ENCODE peak calls at places on chromosomes 16 and 17, in nine cellular contexts. One of them, this sample, is unnamed. For H3K27me3, the result is how much of the 10 kb centered on the place peaks cover.

GRCh38 chr16:67537270-67537635 is 8.6 kb downstream of the RIPOR1 start:
- DNase-seq in sigmoid colon: peak
- DNase-seq in CD8-positive, alpha-beta memory T cell: peak
- DNase-seq in GM23338: peak
- DNase-seq in neuronal stem cell: no peak
- DNase-seq in AG04450: no peak
- DNase-seq in HL-60: no peak
- DNase-seq in ovary: peak
- DNase-seq in fibroblast of lung: peak
- DNase-seq in this sample: no peak

GRCh38 chr16:11684231-11685025 is 16.2 kb downstream of the SNN start:
- DNase-seq in sigmoid colon: peak
- DNase-seq in CD8-positive, alpha-beta memory T cell: no peak
- DNase-seq in GM23338: no peak
- DNase-seq in neuronal stem cell: no peak
- DNase-seq in AG04450: no peak
- DNase-seq in HL-60: no peak
- DNase-seq in ovary: no peak
- DNase-seq in fibroblast of lung: no peak
- DNase-seq in this sample: peak

GRCh38 chr17:45136846-45137560 is 1.5 kb downstream of the ACBD4 start:
- DNase-seq in sigmoid colon: no peak
- DNase-seq in CD8-positive, alpha-beta memory T cell: no peak
- DNase-seq in GM23338: no peak
- DNase-seq in neuronal stem cell: no peak
- DNase-seq in AG04450: no peak
- DNase-seq in HL-60: no peak
- DNase-seq in ovary: no peak
- DNase-seq in fibroblast of lung: no peak
- DNase-seq in this sample: peak

GRCh38 chr16:31071861-31072260 is 2.2 kb downstream of the ZNF668 start:
- DNase-seq in sigmoid colon: no peak
- DNase-seq in CD8-positive, alpha-beta memory T cell: no peak
- DNase-seq in GM23338: no peak
- DNase-seq in neuronal stem cell: no peak
- DNase-seq in AG04450: no peak
- DNase-seq in HL-60: no peak
- DNase-seq in ovary: no peak
- DNase-seq in fibroblast of lung: peak
- DNase-seq in this sample: no peak

GRCh38 chr17:68704897-68705296 is 103.7 kb upstream of the FAM20A start:
- DNase-seq in sigmoid colon: no peak
- DNase-seq in CD8-positive, alpha-beta memory T cell: no peak
- DNase-seq in GM23338: no peak
- DNase-seq in neuronal stem cell: no peak
- DNase-seq in AG04450: no peak
- DNase-seq in HL-60: no peak
- DNase-seq in ovary: no peak
- DNase-seq in fibroblast of lung: peak
- DNase-seq in this sample: no peak

GRCh38 chr16:28984091-28984490 is 761 bp upstream of the LAT start:
- DNase-seq in sigmoid colon: no peak
- DNase-seq in CD8-positive, alpha-beta memory T cell: no peak
- DNase-seq in GM23338: no peak
- DNase-seq in neuronal stem cell: no peak
- DNase-seq in AG04450: no peak
- DNase-seq in HL-60: no peak
- DNase-seq in ovary: no peak
- DNase-seq in fibroblast of lung: no peak
- DNase-seq in this sample: no peak

GRCh38 chr17:28402844-28403243 is 3.2 kb downstream of the SLC46A1 start:
- DNase-seq in sigmoid colon: no peak
- DNase-seq in CD8-positive, alpha-beta memory T cell: no peak
- DNase-seq in GM23338: no peak
- DNase-seq in neuronal stem cell: no peak
- DNase-seq in AG04450: no peak
- DNase-seq in HL-60: no peak
- DNase-seq in ovary: no peak
- DNase-seq in fibroblast of lung: no peak
- DNase-seq in this sample: no peak

GRCh38 chr16:87180069-87180468 is 137.1 kb downstream of the C16orf95 start:
- DNase-seq in sigmoid colon: no peak
- DNase-seq in CD8-positive, alpha-beta memory T cell: no peak
- DNase-seq in GM23338: no peak
- DNase-seq in neuronal stem cell: no peak
- DNase-seq in AG04450: no peak
- DNase-seq in HL-60: no peak
- DNase-seq in ovary: no peak
- DNase-seq in fibroblast of lung: peak
- DNase-seq in this sample: no peak

GRCh38 chr16:50464325-50465290 is 83.6 kb upstream of the NKD1 start:
- DNase-seq in sigmoid colon: peak
- DNase-seq in CD8-positive, alpha-beta memory T cell: no peak
- DNase-seq in GM23338: peak
- DNase-seq in neuronal stem cell: no peak
- DNase-seq in AG04450: no peak
- DNase-seq in HL-60: no peak
- DNase-seq in ovary: no peak
- DNase-seq in fibroblast of lung: no peak
- DNase-seq in this sample: no peak

GRCh38 chr17:57565119-57565635 is 179.9 kb downstream of the CCDC182 start:
- DNase-seq in sigmoid colon: no peak
- DNase-seq in CD8-positive, alpha-beta memory T cell: no peak
- DNase-seq in GM23338: no peak
- DNase-seq in neuronal stem cell: no peak
- DNase-seq in AG04450: no peak
- DNase-seq in HL-60: no peak
- DNase-seq in ovary: no peak
- DNase-seq in fibroblast of lung: no peak
- DNase-seq in this sample: no peak

GRCh38 chr17:21289902-21290571 is 5.5 kb downstream of the MAP2K3 start:
- DNase-seq in sigmoid colon: peak
- DNase-seq in CD8-positive, alpha-beta memory T cell: no peak
- DNase-seq in GM23338: no peak
- DNase-seq in neuronal stem cell: no peak
- DNase-seq in AG04450: no peak
- DNase-seq in HL-60: no peak
- DNase-seq in ovary: peak
- DNase-seq in fibroblast of lung: no peak
- DNase-seq in this sample: no peak

GRCh38 chr17:59287887-59288286 is 43.6 kb upstream of the YPEL2 start:
- DNase-seq in sigmoid colon: no peak
- DNase-seq in CD8-positive, alpha-beta memory T cell: no peak
- DNase-seq in GM23338: no peak
- DNase-seq in neuronal stem cell: no peak
- DNase-seq in AG04450: no peak
- DNase-seq in HL-60: no peak
- DNase-seq in ovary: no peak
- DNase-seq in fibroblast of lung: no peak
- DNase-seq in this sample: no peak

GRCh38 chr17:48641541-48642058 is 15.4 kb upstream of the HOXB9 start:
- DNase-seq in sigmoid colon: peak
- DNase-seq in CD8-positive, alpha-beta memory T cell: no peak
- DNase-seq in GM23338: peak
- DNase-seq in neuronal stem cell: no peak
- DNase-seq in AG04450: no peak
- DNase-seq in HL-60: no peak
- DNase-seq in ovary: no peak
- DNase-seq in fibroblast of lung: no peak
- DNase-seq in this sample: no peak

GRCh38 chr16:20396846-20397467 is 7.6 kb downstream of the PDILT start:
- DNase-seq in sigmoid colon: no peak
- DNase-seq in CD8-positive, alpha-beta memory T cell: no peak
- DNase-seq in GM23338: no peak
- DNase-seq in neuronal stem cell: no peak
- DNase-seq in AG04450: no peak
- DNase-seq in HL-60: no peak
- DNase-seq in ovary: no peak
- DNase-seq in fibroblast of lung: no peak
- DNase-seq in this sample: no peak

DNA sequence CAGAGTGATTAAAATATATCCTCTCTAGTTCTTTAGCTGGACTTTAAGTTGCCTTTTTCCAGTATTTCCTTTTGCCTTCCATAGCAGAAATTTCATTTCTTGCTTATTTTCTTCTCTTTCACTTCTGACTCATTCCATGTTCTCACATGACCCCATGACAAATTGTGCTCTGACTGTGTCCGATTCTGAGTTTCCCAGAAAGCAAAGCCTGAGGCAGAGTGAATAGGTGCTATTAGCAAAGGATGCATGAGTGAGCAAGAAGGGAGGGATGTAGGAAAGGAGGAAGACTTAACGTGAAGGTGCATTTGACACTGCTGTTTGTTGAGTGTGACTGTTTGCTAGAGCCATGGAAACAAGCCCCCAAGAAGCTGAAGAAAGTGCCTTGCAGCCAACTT is 82.6 kb upstream of the CNTNAP4 start:
- DNase-seq in sigmoid colon: no peak
- DNase-seq in CD8-positive, alpha-beta memory T cell: no peak
- DNase-seq in GM23338: no peak
- DNase-seq in neuronal stem cell: no peak
- DNase-seq in AG04450: no peak
- DNase-seq in HL-60: no peak
- DNase-seq in ovary: no peak
- DNase-seq in fibroblast of lung: no peak
- DNase-seq in this sample: no peak
- H3K4me3 ChIP-seq in sigmoid colon: no peak
- H3K4me3 ChIP-seq in CD8-positive, alpha-beta memory T cell: no peak
- H3K4me3 ChIP-seq in GM23338: no peak
- H3K4me3 ChIP-seq in neuronal stem cell: no peak
- H3K4me3 ChIP-seq in AG04450: no peak
- H3K4me3 ChIP-seq in HL-60: no peak
- H3K4me3 ChIP-seq in ovary: no peak
- H3K4me3 ChIP-seq in fibroblast of lung: no peak
- H3K4me3 ChIP-seq in this sample: no peak

DNA sequence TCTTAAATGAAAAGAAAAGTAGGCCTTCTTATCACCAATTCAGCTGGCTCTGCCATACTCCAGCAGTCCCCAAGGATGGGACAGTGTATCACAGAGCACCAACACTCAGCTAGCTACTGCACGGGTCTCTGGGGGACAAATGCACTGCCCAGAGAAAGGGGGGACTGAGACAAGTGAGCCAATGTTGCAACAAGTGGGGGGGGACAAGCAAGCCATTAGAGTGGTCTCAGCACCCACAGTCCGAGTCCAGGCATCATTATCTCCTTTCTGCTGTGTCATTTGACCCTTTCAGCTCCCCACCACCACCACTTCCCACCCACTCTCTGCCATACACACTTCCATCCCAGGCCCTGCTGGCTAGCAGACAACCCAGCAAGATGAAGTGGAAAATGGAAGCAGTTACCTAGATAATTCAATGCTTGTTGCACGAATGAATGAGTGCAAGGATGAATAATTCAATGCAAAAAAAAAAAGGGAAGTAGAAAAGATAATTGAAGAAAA is 7.0 kb downstream of the TMEM132E start:
- DNase-seq in sigmoid colon: no peak
- DNase-seq in CD8-positive, alpha-beta memory T cell: no peak
- DNase-seq in GM23338: no peak
- DNase-seq in neuronal stem cell: no peak
- DNase-seq in AG04450: no peak
- DNase-seq in HL-60: no peak
- DNase-seq in ovary: no peak
- DNase-seq in fibroblast of lung: no peak
- DNase-seq in this sample: no peak
- H3K27me3 ChIP-seq in sigmoid colon: under half
- H3K27me3 ChIP-seq in CD8-positive, alpha-beta memory T cell: under half
- H3K27me3 ChIP-seq in GM23338: half or more
- H3K27me3 ChIP-seq in neuronal stem cell: half or more
- H3K27me3 ChIP-seq in AG04450: under half
- H3K27me3 ChIP-seq in HL-60: under half
- H3K27me3 ChIP-seq in ovary: under half
- H3K27me3 ChIP-seq in fibroblast of lung: under half
- H3K27me3 ChIP-seq in this sample: under half

DNA sequence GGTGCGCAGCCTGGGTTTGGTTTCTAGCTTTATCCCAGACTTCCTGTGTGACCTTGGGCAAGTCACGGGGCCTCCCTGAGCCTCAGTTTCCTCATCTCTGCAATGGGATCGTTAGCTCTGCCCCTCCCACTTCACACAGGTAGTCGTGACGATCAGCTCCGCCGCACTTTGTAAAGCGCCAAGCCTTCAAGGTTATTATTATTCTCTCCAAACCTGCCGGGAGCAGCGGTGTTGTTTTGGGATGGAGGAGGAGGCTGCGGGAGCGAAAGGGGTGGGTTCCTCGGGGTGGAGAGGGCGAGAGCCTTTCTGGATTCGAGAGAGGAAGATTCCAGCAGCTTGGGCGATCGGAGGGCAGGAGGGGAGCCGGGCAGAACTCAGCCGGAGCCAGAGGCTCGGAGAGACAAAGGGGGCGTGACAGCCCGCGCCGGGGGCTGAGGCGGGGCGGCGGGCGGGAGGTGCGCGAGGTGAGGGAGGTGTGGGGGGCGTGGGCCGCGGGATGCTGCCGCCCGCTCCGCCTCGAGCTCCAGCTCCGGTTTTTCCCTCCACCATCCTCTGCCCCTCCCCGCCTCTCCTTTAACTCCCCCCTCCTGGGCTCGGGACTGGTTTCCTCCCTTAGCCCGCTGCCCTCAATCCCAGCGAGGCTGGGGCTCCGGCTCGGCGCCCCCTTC is at the start of gene EFNB3:
- DNase-seq in sigmoid colon: no peak
- DNase-seq in CD8-positive, alpha-beta memory T cell: no peak
- DNase-seq in GM23338: peak
- DNase-seq in neuronal stem cell: peak
- DNase-seq in AG04450: no peak
- DNase-seq in HL-60: no peak
- DNase-seq in ovary: no peak
- DNase-seq in fibroblast of lung: peak
- DNase-seq in this sample: no peak
- H3K4me3 ChIP-seq in sigmoid colon: peak
- H3K4me3 ChIP-seq in CD8-positive, alpha-beta memory T cell: no peak
- H3K4me3 ChIP-seq in GM23338: peak
- H3K4me3 ChIP-seq in neuronal stem cell: peak
- H3K4me3 ChIP-seq in AG04450: peak
- H3K4me3 ChIP-seq in HL-60: no peak
- H3K4me3 ChIP-seq in ovary: peak
- H3K4me3 ChIP-seq in fibroblast of lung: peak
- H3K4me3 ChIP-seq in this sample: peak

DNA sequence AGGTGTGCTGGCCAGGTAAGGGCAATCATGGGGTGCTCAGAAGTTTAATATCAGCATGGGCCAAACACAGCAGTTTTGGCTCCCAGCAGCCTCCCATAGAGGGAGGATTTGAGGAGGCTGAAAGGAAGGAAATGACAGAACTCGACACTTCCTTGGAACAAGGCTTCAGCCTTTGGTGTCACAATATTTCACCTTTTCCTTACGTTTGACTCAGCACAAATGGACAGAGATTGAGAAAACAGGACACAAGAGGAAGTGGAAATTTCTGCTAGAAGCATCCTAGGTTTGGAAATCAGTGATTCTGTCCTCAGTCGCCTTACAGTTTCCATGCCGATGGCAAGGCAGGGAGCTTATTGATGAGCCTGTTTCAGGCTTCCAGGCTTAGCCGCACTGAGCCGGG is 181.4 kb downstream of the MAF start:
- DNase-seq in sigmoid colon: no peak
- DNase-seq in CD8-positive, alpha-beta memory T cell: no peak
- DNase-seq in GM23338: no peak
- DNase-seq in neuronal stem cell: no peak
- DNase-seq in AG04450: no peak
- DNase-seq in HL-60: no peak
- DNase-seq in ovary: no peak
- DNase-seq in fibroblast of lung: no peak
- DNase-seq in this sample: no peak
- H3K27me3 ChIP-seq in sigmoid colon: under half
- H3K27me3 ChIP-seq in CD8-positive, alpha-beta memory T cell: under half
- H3K27me3 ChIP-seq in GM23338: under half
- H3K27me3 ChIP-seq in neuronal stem cell: under half
- H3K27me3 ChIP-seq in AG04450: under half
- H3K27me3 ChIP-seq in HL-60: under half
- H3K27me3 ChIP-seq in ovary: under half
- H3K27me3 ChIP-seq in fibroblast of lung: under half
- H3K27me3 ChIP-seq in this sample: under half

This sample was measured in Peyer's patch.